ENCODE peak calls at places on chromosomes 2 and 18, in five cellular contexts. One of them, this sample, is unnamed.

GRCh38 chr2:190325588-190325987 is 6.0 kb upstream of the HIBCH start:
- DNase-seq in H7: no peak
- DNase-seq in activated gamma-delta T cell treated with Interleukin-2 at 50 U/mL for 16 hours: no peak
- DNase-seq in activated T-helper 9 cell treated with anti-CD3 and anti-CD28 coated beads, Interleukin-2, amount 50 U/mL, for 16 hours: no peak
- DNase-seq in activated effector memory CD4-positive, alpha-beta T cell treated with anti-CD3 and anti-CD28 coated beads, Interleukin-2, amount 50 U/mL, for 16 hours: no peak
- DNase-seq in this sample: no peak

GRCh38 chr2:217816396-217816869 is 186.4 kb downstream of the TNS1 start:
- DNase-seq in H7: no peak
- DNase-seq in activated gamma-delta T cell treated with Interleukin-2 at 50 U/mL for 16 hours: no peak
- DNase-seq in activated T-helper 9 cell treated with anti-CD3 and anti-CD28 coated beads, Interleukin-2, amount 50 U/mL, for 16 hours: no peak
- DNase-seq in activated effector memory CD4-positive, alpha-beta T cell treated with anti-CD3 and anti-CD28 coated beads, Interleukin-2, amount 50 U/mL, for 16 hours: no peak
- DNase-seq in this sample: no peak

GRCh38 chr2:201900362-201900761 is 94.0 kb downstream of the CDK15 start:
- DNase-seq in H7: no peak
- DNase-seq in activated gamma-delta T cell treated with Interleukin-2 at 50 U/mL for 16 hours: no peak
- DNase-seq in activated T-helper 9 cell treated with anti-CD3 and anti-CD28 coated beads, Interleukin-2, amount 50 U/mL, for 16 hours: no peak
- DNase-seq in activated effector memory CD4-positive, alpha-beta T cell treated with anti-CD3 and anti-CD28 coated beads, Interleukin-2, amount 50 U/mL, for 16 hours: no peak
- DNase-seq in this sample: no peak

GRCh38 chr18:27894746-27895145 is 282.2 kb downstream of the CDH2 start:
- DNase-seq in H7: no peak
- DNase-seq in activated gamma-delta T cell treated with Interleukin-2 at 50 U/mL for 16 hours: no peak
- DNase-seq in activated T-helper 9 cell treated with anti-CD3 and anti-CD28 coated beads, Interleukin-2, amount 50 U/mL, for 16 hours: no peak
- DNase-seq in activated effector memory CD4-positive, alpha-beta T cell treated with anti-CD3 and anti-CD28 coated beads, Interleukin-2, amount 50 U/mL, for 16 hours: no peak
- DNase-seq in this sample: no peak

GRCh38 chr2:121398853-121399252 is 113.9 kb upstream of the TFCP2L1 start:
- DNase-seq in H7: no peak
- DNase-seq in activated gamma-delta T cell treated with Interleukin-2 at 50 U/mL for 16 hours: no peak
- DNase-seq in activated T-helper 9 cell treated with anti-CD3 and anti-CD28 coated beads, Interleukin-2, amount 50 U/mL, for 16 hours: no peak
- DNase-seq in activated effector memory CD4-positive, alpha-beta T cell treated with anti-CD3 and anti-CD28 coated beads, Interleukin-2, amount 50 U/mL, for 16 hours: no peak
- DNase-seq in this sample: no peak

GRCh38 chr2:238864207-238865014 is 16.5 kb downstream of the TWIST2 start:
- DNase-seq in H7: peak
- DNase-seq in activated gamma-delta T cell treated with Interleukin-2 at 50 U/mL for 16 hours: no peak
- DNase-seq in activated T-helper 9 cell treated with anti-CD3 and anti-CD28 coated beads, Interleukin-2, amount 50 U/mL, for 16 hours: no peak
- DNase-seq in activated effector memory CD4-positive, alpha-beta T cell treated with anti-CD3 and anti-CD28 coated beads, Interleukin-2, amount 50 U/mL, for 16 hours: no peak
- DNase-seq in this sample: peak

GRCh38 chr2:40179801-40180200 is 272.1 kb downstream of the SLC8A1 start:
- DNase-seq in H7: no peak
- DNase-seq in activated gamma-delta T cell treated with Interleukin-2 at 50 U/mL for 16 hours: no peak
- DNase-seq in activated T-helper 9 cell treated with anti-CD3 and anti-CD28 coated beads, Interleukin-2, amount 50 U/mL, for 16 hours: no peak
- DNase-seq in activated effector memory CD4-positive, alpha-beta T cell treated with anti-CD3 and anti-CD28 coated beads, Interleukin-2, amount 50 U/mL, for 16 hours: no peak
- DNase-seq in this sample: no peak

GRCh38 chr2:206611736-206612135 is 30.6 kb upstream of the FAM237A start:
- DNase-seq in H7: no peak
- DNase-seq in activated gamma-delta T cell treated with Interleukin-2 at 50 U/mL for 16 hours: no peak
- DNase-seq in activated T-helper 9 cell treated with anti-CD3 and anti-CD28 coated beads, Interleukin-2, amount 50 U/mL, for 16 hours: no peak
- DNase-seq in activated effector memory CD4-positive, alpha-beta T cell treated with anti-CD3 and anti-CD28 coated beads, Interleukin-2, amount 50 U/mL, for 16 hours: no peak
- DNase-seq in this sample: no peak

GRCh38 chr2:53438056-53438455 is 329.5 kb upstream of the CHAC2 start:
- DNase-seq in H7: no peak
- DNase-seq in activated gamma-delta T cell treated with Interleukin-2 at 50 U/mL for 16 hours: no peak
- DNase-seq in activated T-helper 9 cell treated with anti-CD3 and anti-CD28 coated beads, Interleukin-2, amount 50 U/mL, for 16 hours: no peak
- DNase-seq in activated effector memory CD4-positive, alpha-beta T cell treated with anti-CD3 and anti-CD28 coated beads, Interleukin-2, amount 50 U/mL, for 16 hours: no peak
- DNase-seq in this sample: no peak

This sample was measured in HS-5.